ENCODE peak calls at places on chromosome 1, in nine cellular contexts. One of them, this sample, is unnamed.

GRCh38 chr1:24961334-24961733 is 31.3 kb upstream of the RUNX3 start:
- DNase-seq in uterus: no peak
- DNase-seq in Right ventricle myocardium superior: no peak
- DNase-seq in NCI-H1092: no peak
- DNase-seq in C1 segment of cervical spinal cord: no peak
- DNase-seq in NCI-H774: no peak
- DNase-seq in T follicular helper cell: no peak
- DNase-seq in tibial artery: no peak
- DNase-seq in A172: no peak
- DNase-seq in this sample: no peak

GRCh38 chr1:152398812-152399698 is 15.0 kb downstream of the CRNN start:
- DNase-seq in Right ventricle myocardium superior: no peak
- DNase-seq in tibial artery: no peak
- DNase-seq in uterus: no peak
- DNase-seq in T follicular helper cell: peak; percentile 15
- DNase-seq in NCI-H774: no peak
- DNase-seq in NCI-H1092: no peak
- DNase-seq in A172: peak; percentile 46
- DNase-seq in C1 segment of cervical spinal cord: no peak
- DNase-seq in this sample: no peak

GRCh38 chr1:83928396-83928795 is 70.5 kb downstream of the TTLL7 start:
- DNase-seq in C1 segment of cervical spinal cord: no peak
- DNase-seq in NCI-H774: no peak
- DNase-seq in Right ventricle myocardium superior: no peak
- DNase-seq in uterus: no peak
- DNase-seq in A172: no peak
- DNase-seq in NCI-H1092: no peak
- DNase-seq in T follicular helper cell: no peak
- DNase-seq in tibial artery: no peak
- DNase-seq in this sample: no peak

GRCh38 chr1:88022507-88022906 is 661.6 kb upstream of the PKN2 start:
- DNase-seq in NCI-H774: no peak
- DNase-seq in A172: no peak
- DNase-seq in T follicular helper cell: no peak
- DNase-seq in tibial artery: no peak
- DNase-seq in NCI-H1092: no peak
- DNase-seq in C1 segment of cervical spinal cord: no peak
- DNase-seq in uterus: no peak
- DNase-seq in Right ventricle myocardium superior: no peak
- DNase-seq in this sample: no peak

GRCh38 chr1:150981177-150981804 is 801 bp upstream of the ANXA9 start:
- DNase-seq in NCI-H1092: no peak
- DNase-seq in T follicular helper cell: no peak
- DNase-seq in NCI-H774: peak; percentile 47
- DNase-seq in uterus: peak; percentile 31
- DNase-seq in C1 segment of cervical spinal cord: no peak
- DNase-seq in Right ventricle myocardium superior: peak; percentile 1
- DNase-seq in A172: peak; percentile 76
- DNase-seq in tibial artery: no peak
- DNase-seq in this sample: peak; percentile 68

GRCh38 chr1:45924736-45925135 is 121.3 kb downstream of the MAST2 start:
- DNase-seq in NCI-H1092: no peak
- DNase-seq in C1 segment of cervical spinal cord: no peak
- DNase-seq in Right ventricle myocardium superior: no peak
- DNase-seq in NCI-H774: no peak
- DNase-seq in uterus: no peak
- DNase-seq in tibial artery: no peak
- DNase-seq in A172: no peak
- DNase-seq in T follicular helper cell: no peak
- DNase-seq in this sample: no peak

GRCh38 chr1:149936992-149937705 is 470 bp upstream of the MTMR11 start:
- DNase-seq in C1 segment of cervical spinal cord: no peak
- DNase-seq in tibial artery: no peak
- DNase-seq in Right ventricle myocardium superior: no peak
- DNase-seq in NCI-H774: no peak
- DNase-seq in NCI-H1092: no peak
- DNase-seq in uterus: no peak
- DNase-seq in A172: peak; percentile 88
- DNase-seq in T follicular helper cell: no peak
- DNase-seq in this sample: peak; percentile 56

GRCh38 chr1:84264961-84265360 is 36.5 kb upstream of the SAMD13 start:
- DNase-seq in NCI-H1092: no peak
- DNase-seq in A172: no peak
- DNase-seq in NCI-H774: no peak
- DNase-seq in tibial artery: no peak
- DNase-seq in T follicular helper cell: no peak
- DNase-seq in Right ventricle myocardium superior: no peak
- DNase-seq in C1 segment of cervical spinal cord: no peak
- DNase-seq in uterus: no peak
- DNase-seq in this sample: no peak

GRCh38 chr1:227883641-227884301 is 64.0 kb downstream of the WNT9A start:
- DNase-seq in T follicular helper cell: no peak
- DNase-seq in C1 segment of cervical spinal cord: no peak
- DNase-seq in tibial artery: no peak
- DNase-seq in A172: no peak
- DNase-seq in NCI-H774: no peak
- DNase-seq in NCI-H1092: no peak
- DNase-seq in uterus: no peak
- DNase-seq in Right ventricle myocardium superior: no peak
- DNase-seq in this sample: no peak

GRCh38 chr1:178724734-178725602 is at the start of gene RALGPS2:
- DNase-seq in C1 segment of cervical spinal cord: peak; percentile 18
- DNase-seq in Right ventricle myocardium superior: peak; percentile 80
- DNase-seq in NCI-H1092: peak; percentile 57
- DNase-seq in T follicular helper cell: peak; percentile 59
- DNase-seq in uterus: peak; percentile 66
- DNase-seq in tibial artery: peak; percentile 71
- DNase-seq in A172: peak; percentile 62
- DNase-seq in NCI-H774: peak; percentile 82
- DNase-seq in this sample: peak; percentile 82

GRCh38 chr1:27606708-27607238 is 2.8 kb upstream of the AHDC1 start:
- DNase-seq in NCI-H1092: no peak
- DNase-seq in T follicular helper cell: no peak
- DNase-seq in NCI-H774: no peak
- DNase-seq in C1 segment of cervical spinal cord: no peak
- DNase-seq in A172: peak; percentile 52
- DNase-seq in uterus: no peak
- DNase-seq in tibial artery: no peak
- DNase-seq in Right ventricle myocardium superior: no peak
- DNase-seq in this sample: no peak

GRCh38 chr1:198656500-198656932 is 17.7 kb downstream of the PTPRC start:
- DNase-seq in A172: peak; percentile 67
- DNase-seq in C1 segment of cervical spinal cord: no peak
- DNase-seq in NCI-H1092: no peak
- DNase-seq in tibial artery: peak; percentile 63
- DNase-seq in Right ventricle myocardium superior: peak; percentile 65
- DNase-seq in T follicular helper cell: peak; percentile 83
- DNase-seq in NCI-H774: no peak
- DNase-seq in uterus: no peak
- DNase-seq in this sample: peak; percentile 68

GRCh38 chr1:168379110-168379860 is 98.6 kb downstream of the TBX19 start:
- DNase-seq in Right ventricle myocardium superior: no peak
- DNase-seq in C1 segment of cervical spinal cord: no peak
- DNase-seq in NCI-H1092: no peak
- DNase-seq in T follicular helper cell: no peak
- DNase-seq in NCI-H774: no peak
- DNase-seq in uterus: no peak
- DNase-seq in A172: peak; percentile 52
- DNase-seq in tibial artery: no peak
- DNase-seq in this sample: no peak

GRCh38 chr1:65165269-65166002 is 17.4 kb downstream of the AK4 start:
- DNase-seq in T follicular helper cell: no peak
- DNase-seq in C1 segment of cervical spinal cord: no peak
- DNase-seq in uterus: no peak
- DNase-seq in NCI-H774: no peak
- DNase-seq in NCI-H1092: no peak
- DNase-seq in A172: no peak
- DNase-seq in Right ventricle myocardium superior: peak; percentile 48
- DNase-seq in tibial artery: no peak
- DNase-seq in this sample: no peak

GRCh38 chr1:19339199-19339861 is 27.2 kb downstream of the SLC66A1 start:
- DNase-seq in tibial artery: no peak
- DNase-seq in NCI-H774: no peak
- DNase-seq in C1 segment of cervical spinal cord: no peak
- DNase-seq in NCI-H1092: no peak
- DNase-seq in Right ventricle myocardium superior: no peak
- DNase-seq in A172: no peak
- DNase-seq in uterus: no peak
- DNase-seq in T follicular helper cell: no peak
- DNase-seq in this sample: no peak

GRCh38 chr1:67166196-67166595 is at the start of gene IL23R:
- DNase-seq in C1 segment of cervical spinal cord: no peak
- DNase-seq in T follicular helper cell: no peak
- DNase-seq in Right ventricle myocardium superior: no peak
- DNase-seq in NCI-H1092: no peak
- DNase-seq in A172: no peak
- DNase-seq in uterus: no peak
- DNase-seq in NCI-H774: no peak
- DNase-seq in tibial artery: no peak
- DNase-seq in this sample: no peak

GRCh38 chr1:12275370-12275769 is 45.5 kb downstream of the VPS13D start:
- DNase-seq in T follicular helper cell: peak; percentile 7
- DNase-seq in uterus: peak; percentile 35
- DNase-seq in A172: no peak
- DNase-seq in NCI-H1092: peak; percentile 11
- DNase-seq in C1 segment of cervical spinal cord: no peak
- DNase-seq in NCI-H774: no peak
- DNase-seq in Right ventricle myocardium superior: peak; percentile 47
- DNase-seq in tibial artery: no peak
- DNase-seq in this sample: peak; percentile 49

GRCh38 chr1:25922633-25923567 is 16.7 kb upstream of the STMN1 start:
- DNase-seq in uterus: peak; percentile 43
- DNase-seq in NCI-H774: peak; percentile 2
- DNase-seq in C1 segment of cervical spinal cord: peak; percentile 57
- DNase-seq in Right ventricle myocardium superior: peak; percentile 66
- DNase-seq in A172: no peak
- DNase-seq in NCI-H1092: peak; percentile 65
- DNase-seq in tibial artery: peak; percentile 69
- DNase-seq in T follicular helper cell: peak; percentile 22
- DNase-seq in this sample: peak; percentile 34

GRCh38 chr1:31708324-31708723 is 4.5 kb upstream of the COL16A1 start:
- DNase-seq in T follicular helper cell: no peak
- DNase-seq in Right ventricle myocardium superior: no peak
- DNase-seq in NCI-H774: peak; percentile 61
- DNase-seq in tibial artery: no peak
- DNase-seq in NCI-H1092: no peak
- DNase-seq in A172: no peak
- DNase-seq in uterus: no peak
- DNase-seq in C1 segment of cervical spinal cord: no peak
- DNase-seq in this sample: no peak

GRCh38 chr1:43276673-43277072 is 6.9 kb downstream of the TMEM125 start:
- DNase-seq in tibial artery: peak; percentile 41
- DNase-seq in C1 segment of cervical spinal cord: no peak
- DNase-seq in Right ventricle myocardium superior: no peak
- DNase-seq in NCI-H774: no peak
- DNase-seq in T follicular helper cell: no peak
- DNase-seq in uterus: peak; percentile 7
- DNase-seq in A172: no peak
- DNase-seq in NCI-H1092: no peak
- DNase-seq in this sample: peak; percentile 13

GRCh38 chr1:4027492-4028138 is 127.5 kb upstream of the C1orf174 start:
- DNase-seq in NCI-H1092: no peak
- DNase-seq in T follicular helper cell: no peak
- DNase-seq in Right ventricle myocardium superior: no peak
- DNase-seq in NCI-H774: no peak
- DNase-seq in uterus: no peak
- DNase-seq in A172: no peak
- DNase-seq in tibial artery: no peak
- DNase-seq in C1 segment of cervical spinal cord: no peak
- DNase-seq in this sample: no peak

GRCh38 chr1:231192620-231193163 is 30.8 kb downstream of the TRIM67 start:
- DNase-seq in NCI-H774: no peak
- DNase-seq in NCI-H1092: peak; percentile 80
- DNase-seq in A172: peak; percentile 28
- DNase-seq in Right ventricle myocardium superior: peak; percentile 59
- DNase-seq in T follicular helper cell: no peak
- DNase-seq in tibial artery: no peak
- DNase-seq in C1 segment of cervical spinal cord: peak; percentile 12
- DNase-seq in uterus: no peak
- DNase-seq in this sample: peak; percentile 62

GRCh38 chr1:21497466-21498061 is 11.7 kb upstream of the ALPL start:
- DNase-seq in T follicular helper cell: no peak
- DNase-seq in NCI-H1092: no peak
- DNase-seq in uterus: no peak
- DNase-seq in Right ventricle myocardium superior: no peak
- DNase-seq in C1 segment of cervical spinal cord: no peak
- DNase-seq in A172: no peak
- DNase-seq in NCI-H774: no peak
- DNase-seq in tibial artery: peak; percentile 38
- DNase-seq in this sample: no peak

GRCh38 chr1:89703469-89703868 is 70.5 kb downstream of the LRRC8C start:
- DNase-seq in T follicular helper cell: no peak
- DNase-seq in Right ventricle myocardium superior: no peak
- DNase-seq in NCI-H774: no peak
- DNase-seq in NCI-H1092: no peak
- DNase-seq in uterus: no peak
- DNase-seq in A172: no peak
- DNase-seq in tibial artery: no peak
- DNase-seq in C1 segment of cervical spinal cord: no peak
- DNase-seq in this sample: no peak

This sample was measured in mucosa of descending colon.